ENCODE peak calls at places on chromosomes 6 and 20, in ten cellular contexts. E is HCT116, X is HS-5, B is H1, I is astrocyte of the spinal cord, L is NCI-H1930, F is GM04503, D is NCI-H187 treated with DMSO at 0.1 percent for 48 hours, U is HEK293T, O is HS-27A. T is an unnamed sample.

GRCh38 chr6:147000545-147001488 is 203.4 kb upstream of the STXBP5 start:
- DNase-seq in E (no peak), X (peak; percentile 19), B (no peak), I (peak; percentile 80), L (no peak), F (peak; percentile 45), D (no peak), U (no peak), O (no peak), T (no peak)

GRCh38 chr6:15470746-15471145 is 192.1 kb downstream of the DTNBP1 start:
- DNase-seq in E (no peak), X (no peak), B (no peak), I (no peak), L (no peak), F (no peak), D (no peak), U (no peak), O (no peak), T (no peak)

GRCh38 chr6:160960839-160961238 is 30.7 kb upstream of the MAP3K4 start:
- DNase-seq in E (no peak), X (no peak), B (no peak), I (no peak), L (no peak), F (no peak), D (no peak), U (no peak), O (no peak), T (no peak)

GRCh38 chr6:83633149-83633548 is 75.8 kb downstream of the SNAP91 start:
- DNase-seq in E (no peak), X (no peak), B (peak; percentile 48), I (no peak), L (no peak), F (no peak), D (no peak), U (no peak), O (no peak), T (no peak)

GRCh38 chr6:15956205-15957106 is 172.4 kb upstream of the MYLIP start:
- DNase-seq in E (no peak), X (no peak), B (no peak), I (no peak), L (no peak), F (no peak), D (no peak), U (no peak), O (no peak), T (no peak)

GRCh38 chr20:17624551-17625245 is 54.8 kb downstream of the DSTN start:
- DNase-seq in E (no peak), X (no peak), B (no peak), I (no peak), L (no peak), F (no peak), D (no peak), U (no peak), O (no peak), T (no peak)

GRCh38 chr6:21845018-21845417 is 251.5 kb downstream of the SOX4 start:
- DNase-seq in E (no peak), X (no peak), B (no peak), I (no peak), L (no peak), F (no peak), D (no peak), U (no peak), O (no peak), T (no peak)

GRCh38 chr20:35104685-35105295 is 12.2 kb upstream of the TRPC4AP start:
- DNase-seq in E (no peak), X (no peak), B (no peak), I (no peak), L (no peak), F (no peak), D (no peak), U (no peak), O (no peak), T (no peak)

GRCh38 chr20:50784464-50784863 is 10.4 kb upstream of the BCAS4 start:
- DNase-seq in E (no peak), X (no peak), B (no peak), I (no peak), L (no peak), F (no peak), D (no peak), U (no peak), O (no peak), T (no peak)

GRCh38 chr6:10962673-10963072 is 75.8 kb downstream of the SYCP2L start:
- DNase-seq in E (no peak), X (peak; percentile 49), B (no peak), I (peak; percentile 75), L (no peak), F (peak; percentile 36), D (no peak), U (no peak), O (no peak), T (no peak)

GRCh38 chr20:63354636-63355385 is 6.3 kb downstream of the CHRNA4 start:
- DNase-seq in E (no peak), X (no peak), B (no peak), I (no peak), L (no peak), F (no peak), D (no peak), U (no peak), O (no peak), T (no peak)

GRCh38 chr20:53202781-53203180 is 230.6 kb downstream of the TSHZ2 start:
- DNase-seq in E (no peak), X (no peak), B (no peak), I (no peak), L (no peak), F (no peak), D (no peak), U (no peak), O (no peak), T (no peak)

GRCh38 chr6:39037082-39037487 is 11.5 kb upstream of the GLP1R start:
- DNase-seq in E (no peak), X (no peak), B (no peak), I (no peak), L (no peak), F (no peak), D (no peak), U (no peak), O (no peak), T (no peak)

GRCh38 chr20:21397341-21398108 is at the start of gene NKX2-4:
- DNase-seq in E (no peak), X (no peak), B (peak; percentile 66), I (no peak), L (no peak), F (no peak), D (no peak), U (no peak), O (no peak), T (no peak)

GRCh38 chr6:40727272-40727671 is 140.1 kb upstream of the LRFN2 start:
- DNase-seq in E (no peak), X (no peak), B (no peak), I (no peak), L (no peak), F (no peak), D (no peak), U (no peak), O (no peak), T (no peak)

GRCh38 chr20:59742351-59743095 is 138.2 kb downstream of the PHACTR3 start:
- DNase-seq in E (no peak), X (no peak), B (no peak), I (no peak), L (no peak), F (no peak), D (no peak), U (no peak), O (no peak), T (no peak)

GRCh38 chr20:10218536-10219451 is at the start of gene SNAP25:
- DNase-seq in E (peak; percentile 54), X (peak; percentile 78), B (peak; percentile 87), I (peak; percentile 91), L (peak; percentile 92), F (no peak), D (peak; percentile 76), U (peak; percentile 66), O (peak; percentile 51), T (peak; percentile 81)

GRCh38 chr6:44010411-44011349 is 116.6 kb downstream of the MRPL14 start:
- DNase-seq in E (peak; percentile 74), X (peak; percentile 95), B (no peak), I (peak; percentile 97), L (no peak), F (peak; percentile 92), D (peak; percentile 82), U (no peak), O (peak; percentile 96), T (no peak)

GRCh38 chr20:43383026-43383795 is 74.5 kb upstream of the SRSF6 start:
- DNase-seq in E (no peak), X (no peak), B (no peak), I (no peak), L (no peak), F (no peak), D (no peak), U (no peak), O (no peak), T (no peak)

GRCh38 chr6:32627831-32628230 is 9.4 kb upstream of the HLA-DQA1 start:
- DNase-seq in E (no peak), X (no peak), B (no peak), I (peak; percentile 10), L (no peak), F (no peak), D (no peak), U (peak; percentile 47), O (no peak), T (no peak)